ENCODE peak calls at places on chromosomes 11 and 22, in five cellular contexts. One of them, this sample, is unnamed.

GRCh38 chr11:75298191-75298590 is 53.3 kb downstream of the ARRB1 start:
- DNase-seq in fibroblast of mammary gland: peak; percentile 25
- DNase-seq in mucosa of descending colon: no peak
- DNase-seq in IMR-90: no peak
- DNase-seq in PC-3: peak; percentile 74
- DNase-seq in this sample: no peak

GRCh38 chr22:44402196-44403111 is 89.7 kb upstream of the SHISAL1 start:
- DNase-seq in fibroblast of mammary gland: no peak
- DNase-seq in mucosa of descending colon: peak; percentile 9
- DNase-seq in IMR-90: no peak
- DNase-seq in PC-3: no peak
- DNase-seq in this sample: no peak

GRCh38 chr11:118921929-118922744 is 3.6 kb downstream of the BCL9L start:
- DNase-seq in fibroblast of mammary gland: peak; percentile 74
- DNase-seq in mucosa of descending colon: peak; percentile 84
- DNase-seq in IMR-90: peak; percentile 56
- DNase-seq in PC-3: peak; percentile 88
- DNase-seq in this sample: no peak

GRCh38 chr11:94272738-94273313 is 31.6 kb upstream of the IZUMO1R start:
- DNase-seq in fibroblast of mammary gland: no peak
- DNase-seq in mucosa of descending colon: no peak
- DNase-seq in IMR-90: no peak
- DNase-seq in PC-3: no peak
- DNase-seq in this sample: no peak

GRCh38 chr11:83292709-83293435 is 6.7 kb upstream of the CCDC90B start:
- DNase-seq in fibroblast of mammary gland: peak; percentile 78
- DNase-seq in mucosa of descending colon: no peak
- DNase-seq in IMR-90: peak; percentile 73
- DNase-seq in PC-3: peak; percentile 84
- DNase-seq in this sample: peak; percentile 40

GRCh38 chr11:11265320-11265719 is 87.7 kb downstream of the CSNK2A3 start:
- DNase-seq in fibroblast of mammary gland: no peak
- DNase-seq in mucosa of descending colon: no peak
- DNase-seq in IMR-90: no peak
- DNase-seq in PC-3: peak; percentile 77
- DNase-seq in this sample: no peak

GRCh38 chr11:44017443-44018126 is 30.2 kb upstream of the ACCSL start:
- DNase-seq in fibroblast of mammary gland: peak; percentile 37
- DNase-seq in mucosa of descending colon: no peak
- DNase-seq in IMR-90: no peak
- DNase-seq in PC-3: peak; percentile 46
- DNase-seq in this sample: no peak

GRCh38 chr11:72430743-72431570 is 3.4 kb downstream of the CLPB start:
- DNase-seq in fibroblast of mammary gland: peak; percentile 63
- DNase-seq in mucosa of descending colon: peak; percentile 26
- DNase-seq in IMR-90: peak; percentile 59
- DNase-seq in PC-3: peak; percentile 68
- DNase-seq in this sample: peak; percentile 71

GRCh38 chr11:102762414-102762813 is 18.0 kb downstream of the MMP10 start:
- DNase-seq in fibroblast of mammary gland: peak; percentile 45
- DNase-seq in mucosa of descending colon: no peak
- DNase-seq in IMR-90: peak; percentile 62
- DNase-seq in PC-3: peak; percentile 78
- DNase-seq in this sample: no peak

GRCh38 chr22:48536691-48537591 is 1290.7 kb downstream of the BRD1 start:
- DNase-seq in fibroblast of mammary gland: no peak
- DNase-seq in mucosa of descending colon: no peak
- DNase-seq in IMR-90: no peak
- DNase-seq in PC-3: no peak
- DNase-seq in this sample: no peak

GRCh38 chr11:67629386-67630229 is at the start of gene NUDT8:
- DNase-seq in fibroblast of mammary gland: peak; percentile 73
- DNase-seq in mucosa of descending colon: peak; percentile 92
- DNase-seq in IMR-90: peak; percentile 68
- DNase-seq in PC-3: peak; percentile 93
- DNase-seq in this sample: peak; percentile 88

GRCh38 chr11:18798941-18799469 is 7.4 kb upstream of the PTPN5 start:
- DNase-seq in fibroblast of mammary gland: no peak
- DNase-seq in mucosa of descending colon: no peak
- DNase-seq in IMR-90: no peak
- DNase-seq in PC-3: peak; percentile 88
- DNase-seq in this sample: peak; percentile 4

GRCh38 chr22:26610983-26611382 is 6.8 kb downstream of the CRYBB1 start:
- DNase-seq in fibroblast of mammary gland: peak; percentile 30
- DNase-seq in mucosa of descending colon: no peak
- DNase-seq in IMR-90: peak; percentile 22
- DNase-seq in PC-3: peak; percentile 37
- DNase-seq in this sample: no peak

GRCh38 chr11:126515501-126515900 is 160.0 kb downstream of the ST3GAL4 start:
- DNase-seq in fibroblast of mammary gland: no peak
- DNase-seq in mucosa of descending colon: no peak
- DNase-seq in IMR-90: no peak
- DNase-seq in PC-3: no peak
- DNase-seq in this sample: no peak

GRCh38 chr11:88813233-88813915 is 252.4 kb downstream of the GRM5 start:
- DNase-seq in fibroblast of mammary gland: no peak
- DNase-seq in mucosa of descending colon: no peak
- DNase-seq in IMR-90: no peak
- DNase-seq in PC-3: no peak
- DNase-seq in this sample: peak; percentile 36

GRCh38 chr11:69931060-69931910 is 112.1 kb upstream of the FGF3 start:
- DNase-seq in fibroblast of mammary gland: no peak
- DNase-seq in mucosa of descending colon: peak; percentile 12
- DNase-seq in IMR-90: no peak
- DNase-seq in PC-3: no peak
- DNase-seq in this sample: no peak

DNA sequence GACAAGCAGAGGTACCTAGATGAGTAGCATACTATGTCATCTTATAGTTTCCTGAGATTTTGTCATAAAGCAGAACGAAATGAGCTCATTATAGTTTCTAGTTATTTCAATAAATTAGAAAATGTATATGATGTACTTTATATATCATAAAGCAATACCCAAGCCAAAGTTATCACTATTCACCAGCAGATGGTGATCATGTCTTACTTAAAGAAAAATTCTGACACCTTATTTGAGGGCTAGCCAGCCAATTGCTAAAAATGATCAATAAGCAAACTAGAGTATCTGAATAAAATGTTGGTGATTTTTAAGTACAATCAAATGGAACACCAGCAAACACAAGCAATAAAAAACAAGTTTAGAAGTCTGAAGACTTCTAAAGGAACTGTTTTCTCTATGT is 44.1 kb downstream of the RSF1 start:
- DNase-seq in fibroblast of mammary gland: peak; percentile 21
- DNase-seq in mucosa of descending colon: no peak
- DNase-seq in IMR-90: peak; percentile 20
- DNase-seq in PC-3: peak; percentile 56
- DNase-seq in this sample: no peak
- TF ChIP-seq CTCF in fibroblast of mammary gland: peak; percentile 20
- TF ChIP-seq CTCF in mucosa of descending colon: no peak
- TF ChIP-seq CTCF in IMR-90: peak; percentile 43
- TF ChIP-seq CTCF in PC-3: peak; percentile 78
- TF ChIP-seq CTCF in this sample: peak; percentile 42

GRCh38 chr11:78145511-78146030 is 6.1 kb upstream of the ALG8 start:
- DNase-seq in fibroblast of mammary gland: no peak
- DNase-seq in mucosa of descending colon: no peak
- DNase-seq in IMR-90: no peak
- DNase-seq in PC-3: no peak
- DNase-seq in this sample: no peak
- TF ChIP-seq CTCF in fibroblast of mammary gland: no peak
- TF ChIP-seq CTCF in mucosa of descending colon: no peak
- TF ChIP-seq CTCF in IMR-90: no peak
- TF ChIP-seq CTCF in PC-3: no peak
- TF ChIP-seq CTCF in this sample: no peak

GRCh38 chr11:64042301-64042700 is 6.6 kb downstream of the FLRT1 start:
- DNase-seq in fibroblast of mammary gland: no peak
- DNase-seq in mucosa of descending colon: no peak
- DNase-seq in IMR-90: no peak
- DNase-seq in PC-3: no peak
- DNase-seq in this sample: no peak

GRCh38 chr11:64038500-64038899 is 2.8 kb downstream of the FLRT1 start:
- DNase-seq in fibroblast of mammary gland: no peak
- DNase-seq in mucosa of descending colon: no peak
- DNase-seq in IMR-90: no peak
- DNase-seq in PC-3: no peak
- DNase-seq in this sample: no peak

GRCh38 chr11:64041846-64042245 is 6.1 kb downstream of the FLRT1 start:
- DNase-seq in fibroblast of mammary gland: no peak
- DNase-seq in mucosa of descending colon: no peak
- DNase-seq in IMR-90: no peak
- DNase-seq in PC-3: no peak
- DNase-seq in this sample: no peak

GRCh38 chr11:64039012-64039665 is 3.4 kb downstream of the FLRT1 start:
- DNase-seq in fibroblast of mammary gland: no peak
- DNase-seq in mucosa of descending colon: no peak
- DNase-seq in IMR-90: no peak
- DNase-seq in PC-3: no peak
- DNase-seq in this sample: no peak

DNA sequence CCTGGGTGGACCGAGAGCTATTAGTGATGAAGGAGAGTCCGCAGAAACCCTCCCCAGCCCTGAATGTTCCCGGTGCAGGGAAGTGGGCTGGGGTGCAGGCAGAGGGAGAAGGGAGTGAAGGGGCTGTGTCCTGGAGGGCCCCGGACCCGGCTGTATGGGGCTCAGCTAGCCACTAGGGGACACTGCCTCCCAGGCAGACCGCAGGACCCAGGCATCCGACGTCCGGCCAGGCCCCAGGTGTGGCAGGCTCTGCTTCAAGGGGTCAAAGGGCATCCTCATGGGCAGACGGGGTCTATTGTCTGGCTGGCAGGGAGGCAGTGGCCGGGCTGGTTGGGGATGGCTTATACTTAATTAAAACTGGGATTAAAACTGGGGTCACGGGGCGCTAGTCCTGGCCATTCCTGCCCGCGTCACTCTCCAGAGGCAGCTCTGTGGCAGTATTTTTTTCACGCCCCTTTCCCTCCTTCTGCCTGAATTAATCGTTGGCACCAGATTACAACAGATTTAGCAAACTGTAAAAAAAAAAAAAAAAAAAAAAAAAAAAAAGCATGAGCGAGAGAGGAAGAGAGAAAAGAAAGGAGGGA is 5.0 kb downstream of the FLRT1 start:
- DNase-seq in fibroblast of mammary gland: no peak
- DNase-seq in mucosa of descending colon: no peak
- DNase-seq in IMR-90: no peak
- DNase-seq in PC-3: no peak
- DNase-seq in this sample: no peak
- TF ChIP-seq CTCF in fibroblast of mammary gland: peak; percentile 24
- TF ChIP-seq CTCF in mucosa of descending colon: no peak
- TF ChIP-seq CTCF in IMR-90: peak; percentile 42
- TF ChIP-seq CTCF in PC-3: peak; percentile 59
- TF ChIP-seq CTCF in this sample: peak; percentile 37

DNA sequence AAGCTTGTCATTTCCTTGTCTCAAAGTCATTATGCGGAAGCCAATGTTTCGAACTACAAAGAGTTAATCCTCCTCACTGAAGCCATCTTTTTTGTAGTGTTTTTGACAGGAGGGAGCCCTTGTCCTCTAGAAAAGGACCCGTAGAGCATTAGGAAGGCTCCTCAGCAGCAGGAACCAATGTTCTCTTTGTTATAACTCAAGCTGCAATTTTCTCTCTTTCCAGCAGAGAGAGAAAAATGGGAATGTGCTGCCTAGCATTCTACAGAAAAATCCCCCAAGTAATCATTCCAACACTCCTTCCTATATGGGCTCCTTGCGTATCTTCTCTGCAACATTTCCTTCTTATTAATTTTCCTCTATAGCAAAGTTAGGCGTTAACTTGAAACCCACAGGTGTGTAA is 30.6 kb downstream of the SC5D start:
- DNase-seq in fibroblast of mammary gland: no peak
- DNase-seq in mucosa of descending colon: no peak
- DNase-seq in IMR-90: no peak
- DNase-seq in PC-3: no peak
- DNase-seq in this sample: no peak
- TF ChIP-seq CTCF in fibroblast of mammary gland: no peak
- TF ChIP-seq CTCF in mucosa of descending colon: no peak
- TF ChIP-seq CTCF in IMR-90: no peak
- TF ChIP-seq CTCF in PC-3: peak; percentile 47
- TF ChIP-seq CTCF in this sample: no peak

GRCh38 chr11:2609345-2609744 is 90.4 kb downstream of the KCNQ1OT1 start:
- DNase-seq in fibroblast of mammary gland: no peak
- DNase-seq in mucosa of descending colon: no peak
- DNase-seq in IMR-90: no peak
- DNase-seq in PC-3: no peak
- DNase-seq in this sample: no peak

DNA sequence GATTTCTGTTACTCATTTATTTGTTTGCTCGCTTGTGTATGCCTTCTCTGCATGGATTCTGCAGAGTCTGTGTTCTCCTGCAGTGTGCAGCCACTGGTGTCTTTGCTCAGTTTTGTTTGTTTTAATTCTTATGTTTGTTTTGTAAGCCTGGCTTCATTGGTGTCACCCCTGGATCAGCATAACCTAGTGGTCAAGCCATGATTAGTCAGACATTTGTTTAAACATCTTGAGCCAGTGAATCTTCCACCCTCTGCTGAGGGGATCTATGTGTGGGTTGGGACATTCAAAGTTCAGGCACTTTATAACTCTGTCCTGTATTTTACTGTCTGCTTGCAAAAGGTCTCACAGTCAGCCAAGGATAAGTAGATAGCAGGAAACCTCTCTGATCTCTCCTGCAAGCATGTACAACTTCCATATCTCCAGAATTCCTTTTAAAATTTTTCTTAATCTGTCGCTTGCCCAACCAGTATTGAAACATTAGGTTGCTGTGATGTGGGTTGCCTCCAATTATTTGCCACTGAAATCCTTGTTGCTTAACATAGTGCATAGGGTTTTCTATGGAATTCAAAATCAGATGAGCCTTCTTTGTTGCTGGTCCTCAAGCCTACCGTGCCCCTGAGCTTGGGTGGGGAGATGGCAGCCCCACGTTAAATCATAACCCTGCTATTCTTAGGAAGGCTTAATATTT is 86.8 kb downstream of the KCNQ1OT1 start:
- DNase-seq in fibroblast of mammary gland: peak; percentile 0
- DNase-seq in mucosa of descending colon: no peak
- DNase-seq in IMR-90: peak; percentile 4
- DNase-seq in PC-3: peak; percentile 67
- DNase-seq in this sample: no peak
- TF ChIP-seq CTCF in fibroblast of mammary gland: no peak
- TF ChIP-seq CTCF in mucosa of descending colon: no peak
- TF ChIP-seq CTCF in IMR-90: no peak
- TF ChIP-seq CTCF in PC-3: no peak
- TF ChIP-seq CTCF in this sample: no peak

GRCh38 chr11:110230377-110230776 is 66.0 kb downstream of the RDX start:
- DNase-seq in fibroblast of mammary gland: no peak
- DNase-seq in mucosa of descending colon: no peak
- DNase-seq in IMR-90: no peak
- DNase-seq in PC-3: no peak
- DNase-seq in this sample: no peak
- TF ChIP-seq CTCF in fibroblast of mammary gland: no peak
- TF ChIP-seq CTCF in mucosa of descending colon: no peak
- TF ChIP-seq CTCF in IMR-90: no peak
- TF ChIP-seq CTCF in PC-3: no peak
- TF ChIP-seq CTCF in this sample: no peak

This sample was measured in GM13977.